ENCODE peak calls at places on chromosomes 7 and 10, in seven cellular contexts. U is PC-3, X is heart left ventricle, Q is cardiac muscle cell, O is Peyer's patch, C is IMR-90, N is HCT116. D is an unnamed sample.

GRCh38 chr7:44962483-44963251 is 16.1 kb downstream of the MYO1G start:
- DNase-seq in U (no peak), X (no peak), Q (peak), O (no peak), C (no peak), N (no peak), D (peak)

GRCh38 chr7:138773817-138774216 is 24.0 kb upstream of the TMEM213 start:
- DNase-seq in U (no peak), X (no peak), Q (no peak), O (no peak), C (no peak), N (no peak), D (no peak)

GRCh38 chr7:41881313-41882130 is 178.6 kb upstream of the INHBA start:
- DNase-seq in U (no peak), X (no peak), Q (peak), O (peak), C (peak), N (no peak), D (peak)

GRCh38 chr10:74923556-74923955 is 97.2 kb downstream of the KAT6B start:
- DNase-seq in U (peak), X (no peak), Q (no peak), O (no peak), C (no peak), N (no peak), D (peak)

GRCh38 chr10:5413012-5413938 is 918 bp downstream of the NET1 start:
- DNase-seq in U (peak), X (no peak), Q (peak), O (no peak), C (peak), N (no peak), D (no peak)

GRCh38 chr7:158979023-158979529 is 122.7 kb downstream of the DYNC2I1 start:
- DNase-seq in U (no peak), X (no peak), Q (no peak), O (no peak), C (no peak), N (no peak), D (no peak)

GRCh38 chr7:135877799-135878198 is 99.4 kb downstream of the MTPN start:
- DNase-seq in U (peak), X (no peak), Q (peak), O (no peak), C (peak), N (no peak), D (no peak)

GRCh38 chr7:24732646-24733413 is 24.4 kb downstream of the GSDME start:
- DNase-seq in U (peak), X (no peak), Q (peak), O (no peak), C (peak), N (no peak), D (no peak)

GRCh38 chr10:69446229-69446628 is 5.0 kb upstream of the TSPAN15 start:
- DNase-seq in U (no peak), X (no peak), Q (peak), O (no peak), C (no peak), N (no peak), D (no peak)

GRCh38 chr10:69443354-69443753 is 7.9 kb upstream of the TSPAN15 start:
- DNase-seq in U (no peak), X (no peak), Q (no peak), O (no peak), C (no peak), N (no peak), D (no peak)

GRCh38 chr10:69445094-69445493 is 6.2 kb upstream of the TSPAN15 start:
- DNase-seq in U (peak), X (no peak), Q (no peak), O (no peak), C (no peak), N (no peak), D (no peak)

GRCh38 chr10:69449841-69450240 is 1.4 kb upstream of the TSPAN15 start:
- DNase-seq in U (peak), X (no peak), Q (peak), O (peak), C (peak), N (peak), D (peak)

GRCh38 chr10:69446650-69447151 is 4.6 kb upstream of the TSPAN15 start:
- DNase-seq in U (peak), X (no peak), Q (peak), O (no peak), C (peak), N (peak), D (no peak)
- H3K27ac ChIP-seq in U (peak), X (peak), Q (no peak), O (no peak), C (peak), N (peak), D (no peak)

GRCh38 chr10:82084496-82084895 is 209.5 kb downstream of the NRG3 start:
- DNase-seq in U (no peak), X (no peak), Q (no peak), O (no peak), C (no peak), N (no peak), D (no peak)

GRCh38 chr10:82089327-82089726 is 214.3 kb downstream of the NRG3 start:
- DNase-seq in U (no peak), X (no peak), Q (no peak), O (no peak), C (no peak), N (no peak), D (no peak)

GRCh38 chr10:82084904-82085303 is 209.9 kb downstream of the NRG3 start:
- DNase-seq in U (no peak), X (no peak), Q (no peak), O (no peak), C (no peak), N (no peak), D (no peak)
- H3K27ac ChIP-seq in U (no peak), X (no peak), Q (no peak), O (no peak), C (no peak), N (no peak), D (no peak)

GRCh38 chr7:129012641-129013040 is 42.3 kb downstream of the TNPO3 start:
- DNase-seq in U (no peak), X (no peak), Q (no peak), O (no peak), C (no peak), N (no peak), D (no peak)

GRCh38 chr7:129010075-129010474 is 44.8 kb downstream of the TNPO3 start:
- DNase-seq in U (no peak), X (no peak), Q (no peak), O (no peak), C (no peak), N (no peak), D (no peak)

GRCh38 chr7:129014501-129015101 is 40.3 kb downstream of the TNPO3 start:
- DNase-seq in U (no peak), X (no peak), Q (no peak), O (no peak), C (no peak), N (no peak), D (no peak)

GRCh38 chr7:129009437-129009836 is 45.5 kb downstream of the TNPO3 start:
- DNase-seq in U (no peak), X (no peak), Q (no peak), O (no peak), C (no peak), N (no peak), D (no peak)

GRCh38 chr7:129013048-129013721 is 41.7 kb downstream of the TNPO3 start:
- DNase-seq in U (no peak), X (no peak), Q (no peak), O (no peak), C (no peak), N (no peak), D (no peak)
- H3K27ac ChIP-seq in U (no peak), X (no peak), Q (no peak), O (no peak), C (no peak), N (no peak), D (no peak)

DNA sequence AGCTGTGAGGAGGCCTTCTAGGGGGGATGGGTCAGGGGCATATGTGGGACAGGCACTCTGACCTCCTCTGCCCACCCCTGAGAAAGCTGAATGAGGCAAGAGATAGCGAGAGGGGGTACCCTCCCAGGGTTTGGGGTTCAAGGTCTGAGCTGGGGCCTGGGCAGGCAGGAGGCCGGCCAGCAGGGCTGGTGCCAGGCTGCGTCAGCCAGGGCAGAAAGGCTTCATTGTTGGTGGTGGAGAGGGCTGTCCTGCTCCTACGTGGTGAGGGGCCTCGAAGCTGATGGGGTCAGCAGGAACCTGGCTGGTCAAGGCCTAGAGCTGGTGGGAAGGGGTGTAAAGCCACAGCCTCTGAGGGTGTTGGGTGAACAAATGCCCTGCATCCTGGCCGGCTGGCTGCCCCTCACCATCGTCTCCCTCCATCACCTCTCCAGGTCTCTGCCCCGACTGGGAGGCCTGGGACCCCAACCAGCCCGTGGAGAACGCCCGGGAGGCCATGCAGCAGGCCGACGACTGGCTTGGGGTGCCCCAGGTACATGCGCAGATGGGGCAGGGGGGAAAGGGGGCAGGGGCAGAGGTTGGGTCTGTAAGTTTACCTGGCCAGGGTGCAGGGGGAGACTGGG is 6.6 kb downstream of the FLNC start:
- DNase-seq in U (no peak), X (peak), Q (no peak), O (no peak), C (no peak), N (no peak), D (no peak)
- H3K27ac ChIP-seq in U (no peak), X (peak), Q (no peak), O (no peak), C (peak), N (no peak), D (no peak)

GRCh38 chr7:143244321-143244720 is 18.9 kb upstream of the GSTK1 start:
- DNase-seq in U (no peak), X (no peak), Q (no peak), O (no peak), C (no peak), N (no peak), D (no peak)
- H3K27ac ChIP-seq in U (peak), X (no peak), Q (no peak), O (no peak), C (no peak), N (no peak), D (no peak)

GRCh38 chr10:44195120-44196007 is 189.5 kb downstream of the CXCL12 start:
- DNase-seq in U (peak), X (peak), Q (peak), O (no peak), C (peak), N (no peak), D (no peak)
- H3K27ac ChIP-seq in U (no peak), X (no peak), Q (peak), O (no peak), C (peak), N (no peak), D (no peak)

GRCh38 chr10:124681626-124682552 is 62.3 kb downstream of the FAM53B start:
- DNase-seq in U (no peak), X (no peak), Q (no peak), O (no peak), C (no peak), N (no peak), D (no peak)
- H3K27ac ChIP-seq in U (no peak), X (peak), Q (no peak), O (no peak), C (no peak), N (no peak), D (no peak)

DNA sequence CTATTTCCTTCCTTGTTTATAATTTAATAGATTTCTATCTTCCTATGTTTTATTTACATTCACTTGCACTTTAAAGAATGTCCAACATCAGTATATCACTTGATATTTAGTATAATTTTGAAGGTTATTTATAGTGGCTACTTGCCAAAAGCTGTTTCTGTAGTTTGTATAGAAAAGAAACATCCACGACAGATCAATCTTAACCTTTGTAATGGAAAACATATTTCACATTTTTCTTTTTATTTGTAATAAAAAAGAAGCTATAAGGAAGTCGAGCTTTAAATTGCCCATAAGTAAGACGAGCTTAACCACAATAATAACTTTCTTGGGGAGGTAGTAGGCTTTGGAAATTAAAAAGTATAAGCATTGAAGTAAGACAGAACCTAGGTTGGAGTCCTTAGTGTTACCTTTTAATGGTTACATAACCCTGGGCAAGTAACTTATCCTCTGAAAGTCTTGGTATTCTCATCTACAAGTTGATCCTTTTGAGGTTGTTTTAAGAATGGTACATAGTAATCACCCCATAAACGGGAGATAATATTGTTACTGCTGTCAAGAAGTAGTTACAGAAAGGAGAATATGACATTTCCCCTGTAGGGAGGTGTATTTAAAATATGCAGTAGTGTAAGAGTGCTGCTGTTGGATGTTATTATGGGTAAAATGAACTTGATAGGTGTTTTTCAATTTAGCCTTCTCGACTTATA is 32.9 kb downstream of the CPED1 start:
- DNase-seq in U (peak), X (no peak), Q (no peak), O (no peak), C (no peak), N (no peak), D (no peak)
- H3K27ac ChIP-seq in U (peak), X (peak), Q (no peak), O (no peak), C (no peak), N (no peak), D (no peak)

DNA sequence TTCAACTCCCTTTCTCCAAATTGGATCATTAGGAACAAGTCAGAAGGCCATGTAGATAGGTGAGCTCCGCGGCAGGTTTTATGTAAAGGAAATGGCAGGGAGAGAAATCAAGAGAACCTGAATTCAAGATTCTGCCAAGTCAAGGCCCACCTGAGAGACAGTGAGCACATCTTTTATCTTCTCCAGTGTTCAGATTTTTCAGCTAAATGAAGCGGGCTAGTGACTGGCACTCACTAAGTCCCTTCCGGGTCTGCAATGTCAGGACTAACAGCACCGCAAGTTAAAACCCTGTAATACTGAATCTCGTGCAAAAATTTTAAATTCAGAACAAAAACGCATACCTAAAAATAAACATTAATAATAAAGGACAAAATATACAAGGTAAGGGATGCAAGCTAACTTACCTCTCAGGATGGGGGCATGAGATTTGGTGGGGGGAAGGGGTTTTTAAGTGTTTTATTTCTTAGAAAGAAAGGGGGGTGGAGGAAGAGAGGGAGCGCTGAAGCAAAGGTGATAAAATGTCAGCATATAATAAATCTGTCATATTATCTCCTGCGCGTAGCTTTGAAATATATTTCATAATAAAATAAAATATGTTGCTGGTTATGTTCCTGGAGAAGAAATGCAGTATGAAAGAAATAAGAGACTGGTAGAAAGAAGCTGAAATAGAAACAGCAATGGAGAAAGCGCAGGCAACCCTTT is 17.5 kb downstream of the TCAF1 start:
- DNase-seq in U (no peak), X (no peak), Q (no peak), O (no peak), C (no peak), N (no peak), D (no peak)
- H3K27ac ChIP-seq in U (no peak), X (peak), Q (no peak), O (no peak), C (peak), N (no peak), D (no peak)

D was measured in naive thymus-derived CD4-positive, alpha-beta T cell.